ENCODE peak calls at places on chromosomes 1 and 21, in eight cellular contexts. U is nucleus accumbens; G is activated T-cell treated with anti-CD3 and anti-CD28 coated beads, Interleukin-2, amount 50 U/mL, for 4 hours; R is posterior vena cava; N is T-cell; O is CD4-positive, alpha-beta T cell; X is fibroblast of mammary gland; A is activated naive CD8-positive, alpha-beta T cell treated with anti-CD3 and anti-CD28 coated beads for 36 hours. W is an unnamed sample.

GRCh38 chr21:37153935-37154350 is 80.9 kb downstream of the TTC3 start:
- DNase-seq in U (no peak), G (no peak), R (no peak), N (no peak), O (no peak), X (peak), A (no peak), W (peak)

GRCh38 chr1:31866450-31866801 is 50.6 kb upstream of the SPOCD1 start:
- DNase-seq in U (no peak), G (no peak), R (no peak), N (no peak), O (no peak), X (no peak), A (no peak), W (no peak)

GRCh38 chr1:43349594-43350306 is 9.0 kb upstream of the CDC20 start:
- DNase-seq in U (no peak), G (no peak), R (no peak), N (no peak), O (no peak), X (peak), A (no peak), W (peak)

GRCh38 chr21:16124397-16125130 is 394.8 kb downstream of the USP25 start:
- DNase-seq in U (no peak), G (no peak), R (no peak), N (no peak), O (no peak), X (peak), A (no peak), W (no peak)

GRCh38 chr1:84199257-84199656 is 55.2 kb downstream of the PRKACB start:
- DNase-seq in U (no peak), G (no peak), R (no peak), N (no peak), O (no peak), X (no peak), A (no peak), W (no peak)

GRCh38 chr1:170539154-170539553 is 7.2 kb downstream of the GORAB start:
- DNase-seq in U (no peak), G (no peak), R (no peak), N (no peak), O (no peak), X (no peak), A (no peak), W (no peak)

GRCh38 chr1:40404670-40405462 is 31.3 kb downstream of the SMAP2 start:
- DNase-seq in U (no peak), G (no peak), R (no peak), N (peak), O (peak), X (peak), A (no peak), W (no peak)

GRCh38 chr1:92826792-92827191 is 5.0 kb upstream of the RPL5 start:
- DNase-seq in U (no peak), G (no peak), R (no peak), N (no peak), O (no peak), X (peak), A (no peak), W (no peak)

GRCh38 chr21:24456358-24456757 is 1150.9 kb downstream of the MRPL39 start:
- DNase-seq in U (no peak), G (no peak), R (no peak), N (no peak), O (no peak), X (no peak), A (no peak), W (no peak)

GRCh38 chr1:21325731-21326387 is 35.6 kb upstream of the ECE1 start:
- DNase-seq in U (peak), G (no peak), R (no peak), N (no peak), O (no peak), X (no peak), A (no peak), W (peak)

GRCh38 chr1:202578001-202578500 is 132.2 kb downstream of the SYT2 start:
- DNase-seq in U (no peak), G (no peak), R (no peak), N (no peak), O (no peak), X (no peak), A (no peak), W (no peak)

GRCh38 chr1:225768662-225769426 is 8.8 kb upstream of the SRP9 start:
- DNase-seq in U (no peak), G (no peak), R (no peak), N (no peak), O (no peak), X (no peak), A (no peak), W (no peak)

GRCh38 chr21:36126166-36126565 is 8.7 kb upstream of the CBR3 start:
- DNase-seq in U (no peak), G (no peak), R (no peak), N (no peak), O (no peak), X (no peak), A (no peak), W (no peak)

GRCh38 chr1:229828461-229828860 is 202.4 kb downstream of the URB2 start:
- DNase-seq in U (no peak), G (no peak), R (no peak), N (no peak), O (no peak), X (no peak), A (no peak), W (no peak)

GRCh38 chr1:55718758-55719671 is 503.9 kb upstream of the USP24 start:
- DNase-seq in U (no peak), G (no peak), R (peak), N (no peak), O (no peak), X (peak), A (no peak), W (peak)

GRCh38 chr1:30618335-30618747 is 105.0 kb downstream of the MATN1 start:
- DNase-seq in U (no peak), G (no peak), R (no peak), N (no peak), O (no peak), X (no peak), A (no peak), W (no peak)

GRCh38 chr1:194469282-194469681 is 1282.9 kb upstream of the B3GALT2 start:
- DNase-seq in U (no peak), G (no peak), R (no peak), N (no peak), O (no peak), X (no peak), A (no peak), W (no peak)

GRCh38 chr21:35511298-35512162 is 462.4 kb upstream of the RUNX1 start:
- DNase-seq in U (no peak), G (no peak), R (no peak), N (no peak), O (no peak), X (peak), A (no peak), W (no peak)

GRCh38 chr1:77926561-77927357 is 38.3 kb downstream of the NEXN start:
- DNase-seq in U (no peak), G (no peak), R (no peak), N (no peak), O (no peak), X (no peak), A (no peak), W (no peak)

GRCh38 chr21:22993822-22994574 is 1995.8 kb downstream of the NCAM2 start:
- DNase-seq in U (no peak), G (no peak), R (no peak), N (no peak), O (no peak), X (no peak), A (no peak), W (no peak)

GRCh38 chr1:23624440-23624839 is 65.1 kb upstream of the ID3 start:
- DNase-seq in U (no peak), G (peak), R (no peak), N (no peak), O (no peak), X (no peak), A (peak), W (no peak)

GRCh38 chr1:38990401-38990745 is 703 bp upstream of the AKIRIN1 start:
- DNase-seq in U (no peak), G (no peak), R (no peak), N (no peak), O (no peak), X (peak), A (no peak), W (no peak)

GRCh38 chr1:224637510-224637909 is 21.4 kb downstream of the CNIH3 start:
- DNase-seq in U (no peak), G (no peak), R (no peak), N (no peak), O (no peak), X (peak), A (no peak), W (no peak)

GRCh38 chr21:35664683-35665082 is 395.6 kb downstream of the SETD4 start:
- DNase-seq in U (no peak), G (no peak), R (no peak), N (no peak), O (no peak), X (no peak), A (no peak), W (no peak)

GRCh38 chr21:45417951-45418300 is 13.0 kb downstream of the COL18A1 start:
- DNase-seq in U (no peak), G (no peak), R (peak), N (no peak), O (no peak), X (no peak), A (no peak), W (no peak)

GRCh38 chr1:224431726-224432125 is 2.9 kb downstream of the WDR26 start:
- DNase-seq in U (no peak), G (no peak), R (no peak), N (no peak), O (no peak), X (no peak), A (no peak), W (no peak)

GRCh38 chr1:223256034-223256433 is 107.9 kb downstream of the SUSD4 start:
- DNase-seq in U (no peak), G (no peak), R (no peak), N (no peak), O (no peak), X (no peak), A (no peak), W (no peak)

GRCh38 chr1:54615531-54616245 is 7.6 kb downstream of the FAM151A start:
- DNase-seq in U (no peak), G (no peak), R (no peak), N (no peak), O (no peak), X (no peak), A (no peak), W (peak)

GRCh38 chr1:10338047-10338446 is 60.8 kb upstream of the PGD start:
- DNase-seq in U (peak), G (peak), R (no peak), N (peak), O (no peak), X (peak), A (peak), W (peak)